ENCODE peak calls at places on chromosomes 5 and 9, in seven cellular contexts. D is glomerular endothelial cell; X is AG09309; S is stimulated activated CD4-positive, alpha-beta T cell treated with anti-CD3 and anti-CD28 coated beads, Interleukin-15, amount 100 ng/mL, for 24 hours; L is naive thymus-derived CD8-positive, alpha-beta T cell; R is anterior cingulate cortex; E is stimulated activated CD8-positive, alpha-beta memory T cell treated with anti-CD3 and anti-CD28 coated beads, Interleukin-7, amount 100 ng/mL, for 24 hours. A is an unnamed sample.
A peak's percentile ranks its signal among the peaks of the same experiment; 100 is the strongest.

GRCh38 chr9:107976767-107977166 is 487.2 kb upstream of the KLF4 start:
- DNase-seq in D (no peak), X (no peak), S (no peak), L (no peak), R (no peak), E (no peak), A (no peak)

GRCh38 chr5:43412151-43412550 is at the start of gene CCL28:
- DNase-seq in D (no peak), X (no peak), S (no peak), L (no peak), R (no peak), E (no peak), A (no peak)

GRCh38 chr9:93958875-93959682 is 3.9 kb upstream of the BARX1 start:
- DNase-seq in D (no peak), X (no peak), S (no peak), L (no peak), R (no peak), E (no peak), A (no peak)

GRCh38 chr9:133064241-133065069 is 2.7 kb downstream of the CEL start:
- DNase-seq in D (no peak), X (no peak), S (no peak), L (no peak), R (no peak), E (no peak), A (no peak)

GRCh38 chr5:150081541-150082283 is 4.6 kb downstream of the CSF1R start:
- DNase-seq in D (no peak), X (no peak), S (no peak), L (no peak), R (peak; percentile 14), E (no peak), A (no peak)

GRCh38 chr9:37988041-37988440 is 81.0 kb downstream of the SHB start:
- DNase-seq in D (no peak), X (no peak), S (no peak), L (no peak), R (no peak), E (no peak), A (no peak)

GRCh38 chr5:76716456-76717157 is 681 bp downstream of the F2R start:
- DNase-seq in D (no peak), X (no peak), S (peak; percentile 36), L (no peak), R (no peak), E (no peak), A (no peak)

GRCh38 chr5:113050606-113051391 is 74.2 kb downstream of the DCP2 start:
- DNase-seq in D (no peak), X (peak; percentile 43), S (peak; percentile 52), L (peak; percentile 13), R (no peak), E (no peak), A (no peak)

GRCh38 chr5:31192442-31192841 is 1.0 kb upstream of the CDH6 start:
- DNase-seq in D (no peak), X (no peak), S (no peak), L (no peak), R (no peak), E (no peak), A (no peak)

GRCh38 chr5:72387985-72388384 is 67.8 kb downstream of the PTCD2 start:
- DNase-seq in D (peak; percentile 72), X (peak; percentile 45), S (no peak), L (no peak), R (no peak), E (no peak), A (no peak)

GRCh38 chr9:81083062-81083461 is 606.3 kb downstream of the TLE1 start:
- DNase-seq in D (no peak), X (no peak), S (no peak), L (no peak), R (no peak), E (no peak), A (no peak)

GRCh38 chr9:121956808-121957207 is 136.3 kb downstream of the TTLL11 start:
- DNase-seq in D (no peak), X (no peak), S (no peak), L (no peak), R (no peak), E (no peak), A (no peak)